ENCODE peak calls at places on chromosomes 1 and 21, in four cellular contexts. O is HCT116, U is transverse colon, Y is HepG2. W is an unnamed sample.

GRCh38 chr1:93851327-93851712 is 27.7 kb downstream of the DNTTIP2 start:
- DNase-seq in O (no peak), U (no peak), Y (no peak), W (no peak)

GRCh38 chr1:179586107-179586823 is 5.4 kb upstream of the TDRD5 start:
- DNase-seq in O (no peak), U (peak; percentile 65), Y (no peak), W (no peak)

GRCh38 chr1:232291681-232292080 is 338.3 kb downstream of the SIPA1L2 start:
- DNase-seq in O (no peak), U (peak; percentile 68), Y (no peak), W (no peak)

GRCh38 chr1:182584746-182585145 is 4.3 kb downstream of the RNASEL start:
- DNase-seq in O (no peak), U (no peak), Y (no peak), W (no peak)

GRCh38 chr1:159921251-159921650 is 4.1 kb downstream of the TAGLN2 start:
- DNase-seq in O (no peak), U (no peak), Y (no peak), W (no peak)

GRCh38 chr21:45822429-45823099 is 159.0 kb upstream of the COL6A1 start:
- DNase-seq in O (no peak), U (no peak), Y (no peak), W (no peak)

GRCh38 chr1:119181236-119181635 is 40.8 kb upstream of the WARS2 start:
- DNase-seq in O (no peak), U (no peak), Y (no peak), W (no peak)

GRCh38 chr1:84603941-84604830 is 29.9 kb upstream of the CTBS start:
- DNase-seq in O (peak; percentile 73), U (no peak), Y (peak; percentile 85), W (no peak)

GRCh38 chr1:184791199-184791935 is 36.7 kb upstream of the EDEM3 start:
- DNase-seq in O (no peak), U (no peak), Y (no peak), W (no peak)

GRCh38 chr1:233242827-233243483 is 52.6 kb downstream of the PCNX2 start:
- DNase-seq in O (no peak), U (peak; percentile 17), Y (no peak), W (no peak)

GRCh38 chr1:88540255-88540654 is 143.8 kb upstream of the PKN2 start:
- DNase-seq in O (no peak), U (no peak), Y (no peak), W (no peak)

GRCh38 chr1:26820784-26821269 is 5.7 kb upstream of the ZDHHC18 start:
- DNase-seq in O (no peak), U (peak; percentile 25), Y (peak; percentile 52), W (peak; percentile 57)

GRCh38 chr1:208174736-208175507 is 69.3 kb downstream of the PLXNA2 start:
- DNase-seq in O (no peak), U (no peak), Y (peak; percentile 66), W (no peak)

GRCh38 chr1:48249868-48250267 is 27.4 kb downstream of the SLC5A9 start:
- DNase-seq in O (no peak), U (no peak), Y (no peak), W (no peak)

GRCh38 chr1:111672338-111672737 is 52.7 kb downstream of the RAP1A start:
- DNase-seq in O (no peak), U (no peak), Y (no peak), W (no peak)

GRCh38 chr1:7250176-7250575 is 464.9 kb downstream of the CAMTA1 start:
- DNase-seq in O (no peak), U (no peak), Y (no peak), W (no peak)

GRCh38 chr1:199932462-199932861 is 95.0 kb upstream of the NR5A2 start:
- DNase-seq in O (no peak), U (no peak), Y (no peak), W (no peak)

GRCh38 chr1:68378296-68379084 is 71.3 kb downstream of the RPE65 start:
- DNase-seq in O (peak; percentile 77), U (no peak), Y (no peak), W (no peak)

GRCh38 chr1:200556005-200556404 is 64.5 kb downstream of the KIF14 start:
- DNase-seq in O (no peak), U (no peak), Y (no peak), W (no peak)

GRCh38 chr1:184545601-184546000 is 158.8 kb downstream of the C1orf21 start:
- DNase-seq in O (no peak), U (no peak), Y (no peak), W (no peak)

GRCh38 chr1:7152655-7153054 is 367.4 kb downstream of the CAMTA1 start:
- DNase-seq in O (no peak), U (no peak), Y (no peak), W (no peak)

GRCh38 chr1:220368352-220369265 is 96.4 kb upstream of the RAB3GAP2 start:
- DNase-seq in O (no peak), U (no peak), Y (no peak), W (no peak)

GRCh38 chr1:17672226-17672625 is 82.9 kb upstream of the ACTL8 start:
- DNase-seq in O (no peak), U (no peak), Y (no peak), W (peak; percentile 21)

GRCh38 chr1:17675681-17676243 is 79.4 kb upstream of the ACTL8 start:
- DNase-seq in O (no peak), U (no peak), Y (no peak), W (no peak)

GRCh38 chr1:17676387-17677060 is 78.6 kb upstream of the ACTL8 start:
- DNase-seq in O (no peak), U (no peak), Y (no peak), W (no peak)

GRCh38 chr1:17673335-17674075 is 81.6 kb upstream of the ACTL8 start:
- DNase-seq in O (no peak), U (no peak), Y (no peak), W (no peak)

GRCh38 chr1:17674707-17675505 is 80.2 kb upstream of the ACTL8 start:
- DNase-seq in O (no peak), U (no peak), Y (no peak), W (no peak)
- TF ChIP-seq POLR2A in O (no peak), U (no peak), Y (no peak), W (no peak)

GRCh38 chr1:55039342-55040082 is at the start of gene PCSK9:
- DNase-seq in O (peak; percentile 60), U (no peak), Y (peak; percentile 60), W (no peak)

GRCh38 chr1:55040083-55040952 is 970 bp downstream of the PCSK9 start:
- DNase-seq in O (no peak), U (no peak), Y (no peak), W (no peak)

GRCh38 chr1:55037733-55038551 is 1.4 kb upstream of the PCSK9 start:
- DNase-seq in O (no peak), U (no peak), Y (no peak), W (peak; percentile 40)

GRCh38 chr1:55038552-55038838 is 853 bp upstream of the PCSK9 start:
- DNase-seq in O (no peak), U (no peak), Y (peak; percentile 34), W (no peak)

GRCh38 chr1:55038974-55039341 is 390 bp upstream of the PCSK9 start:
- DNase-seq in O (no peak), U (no peak), Y (no peak), W (no peak)
- H3K4me3 ChIP-seq in O (peak overlapping the region; percentile 80), U (no peak overlapping the region), Y (peak overlapping the region; percentile 87), W (no peak overlapping the region)

GRCh38 chr1:206634365-206635079 is 814 bp upstream of the DYRK3 start:
- DNase-seq in O (peak; percentile 74), U (peak; percentile 93), Y (peak; percentile 81), W (peak; percentile 91)
- H3K27ac ChIP-seq in O (no peak overlapping the region), U (peak overlapping the region; percentile 80), Y (no peak overlapping the region), W (peak overlapping the region; percentile 61)

DNA sequence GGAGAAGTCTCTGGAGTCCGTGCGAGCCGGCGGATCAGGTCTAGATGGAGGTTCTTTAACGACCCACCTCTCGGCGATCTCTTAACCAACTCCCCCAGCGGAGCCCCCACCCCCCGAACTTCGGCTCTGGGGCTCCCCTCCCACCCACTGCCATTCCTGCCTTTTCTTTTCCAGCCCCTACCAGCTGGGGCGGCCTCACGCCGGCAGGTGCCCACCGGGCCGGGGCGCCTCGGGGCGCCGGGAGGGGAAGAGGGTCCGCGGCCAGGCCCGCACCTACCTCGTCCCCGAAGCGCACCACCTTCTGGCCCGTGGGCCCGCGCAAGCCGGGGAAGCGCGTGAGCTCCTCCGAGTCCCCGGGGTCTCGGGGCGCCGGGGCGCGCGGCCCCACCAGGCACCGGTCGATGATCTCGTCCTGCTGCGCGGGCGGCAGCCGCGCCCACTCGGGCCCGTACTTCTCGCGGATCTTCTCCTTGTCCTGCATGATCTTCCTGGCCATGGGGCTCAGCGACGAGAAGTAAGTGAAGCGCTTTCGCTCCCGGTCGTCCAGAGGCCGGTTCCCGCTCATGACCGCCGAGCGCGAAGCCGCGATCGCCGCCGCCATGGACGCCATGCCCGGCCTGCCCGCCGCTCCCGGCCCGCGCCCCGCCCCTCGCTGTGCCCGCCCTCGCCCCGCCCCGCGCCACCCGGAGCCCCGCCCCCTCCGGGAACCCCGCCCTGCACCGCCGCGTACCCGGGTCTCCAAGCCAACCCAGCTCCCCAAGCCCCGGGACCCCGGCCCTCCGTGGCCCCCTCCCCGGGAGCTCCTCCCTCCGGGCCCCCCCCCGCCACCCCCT is at the start of gene C1orf198:
- DNase-seq in O (no peak), U (peak; percentile 81), Y (peak; percentile 32), W (peak; percentile 84)
- TF ChIP-seq POLR2A in O (peak; percentile 50), U (peak; percentile 34), Y (peak; percentile 85), W (no peak)

GRCh38 chr21:34765619-34766018 is 96.8 kb downstream of the CLIC6 start:
- DNase-seq in O (no peak), U (no peak), Y (no peak), W (no peak)
- H3K4me3 ChIP-seq in O (no peak overlapping the region), U (no peak overlapping the region), Y (no peak overlapping the region), W (no peak overlapping the region)

GRCh38 chr1:234584431-234584805 is 25.6 kb downstream of the IRF2BP2 start:
- DNase-seq in O (no peak), U (no peak), Y (no peak), W (no peak)

GRCh38 chr1:234584926-234585325 is 25.1 kb downstream of the IRF2BP2 start:
- DNase-seq in O (no peak), U (peak; percentile 31), Y (no peak), W (no peak)

GRCh38 chr1:234582626-234583354 is 27.2 kb downstream of the IRF2BP2 start:
- DNase-seq in O (no peak), U (no peak), Y (no peak), W (no peak)

GRCh38 chr1:234585333-234586055 is 24.5 kb downstream of the IRF2BP2 start:
- DNase-seq in O (no peak), U (peak; percentile 30), Y (no peak), W (no peak)

DNA sequence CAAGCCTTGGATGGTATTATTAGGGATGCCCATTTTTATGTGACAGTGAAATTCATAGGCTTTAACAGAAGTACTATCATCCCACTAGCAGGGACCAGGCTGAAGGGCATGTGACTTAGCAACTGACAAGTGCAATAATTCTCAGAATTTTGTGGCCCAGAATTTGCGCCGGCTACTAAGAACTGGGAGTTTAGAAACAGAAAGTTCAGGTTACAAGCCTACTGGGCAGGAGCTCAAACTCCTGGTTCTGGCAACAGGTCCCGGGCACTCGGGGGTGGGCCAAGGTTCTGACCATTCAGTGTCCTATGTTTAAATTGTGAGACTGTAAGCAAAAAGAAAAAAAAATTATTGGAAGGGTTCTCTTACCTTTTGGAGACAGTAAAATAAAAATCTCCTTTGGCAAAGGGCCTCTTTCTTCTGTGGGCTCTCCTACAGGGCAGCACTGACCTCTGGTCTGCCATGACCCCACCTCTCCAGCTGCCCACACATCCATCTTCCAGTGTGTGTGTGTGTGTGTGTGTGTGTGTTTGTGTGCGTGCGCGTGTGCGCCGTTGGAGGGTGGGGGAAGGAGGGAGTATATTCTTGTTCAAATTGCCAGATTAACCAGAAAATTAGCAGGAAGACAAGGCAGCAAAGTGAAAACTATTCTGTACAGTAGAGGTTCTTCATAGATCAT is 26.1 kb downstream of the IRF2BP2 start:
- DNase-seq in O (no peak), U (no peak), Y (no peak), W (no peak)
- H3K27ac ChIP-seq in O (no peak overlapping the region), U (peak overlapping the region; percentile 81), Y (no peak overlapping the region), W (peak overlapping the region; percentile 72)

GRCh38 chr1:86913896-86914634 is at the start of gene SELENOF:
- DNase-seq in O (peak; percentile 100), U (peak; percentile 99), Y (peak; percentile 99), W (peak; percentile 98)
- TF ChIP-seq POLR2A in O (peak; percentile 92), U (peak; percentile 46), Y (peak; percentile 86), W (peak; percentile 37)

W was measured in Peyer's patch.